ENCODE peak calls at places on chromosomes 16 and 17, in four cellular contexts. S, X, G and Z are unnamed samples.
A peak's percentile ranks its signal among the peaks of the same experiment; 100 is the strongest.

GRCh38 chr17:66849136-66849655 is 14.3 kb downstream of the CACNG5 start:
- DNase-seq in S (no peak), X (no peak), G (no peak), Z (no peak)

GRCh38 chr16:85534536-85535351 is 78.4 kb upstream of the GSE1 start:
- DNase-seq in S (no peak), X (peak; percentile 39), G (no peak), Z (peak; percentile 44)

GRCh38 chr17:2042355-2042929 is 620 bp downstream of the OVCA2 start:
- DNase-seq in S (no peak), X (peak; percentile 64), G (no peak), Z (no peak)

GRCh38 chr16:78745491-78746019 is 646.1 kb downstream of the WWOX start:
- DNase-seq in S (no peak), X (no peak), G (no peak), Z (no peak)

GRCh38 chr16:75320435-75320834 is 69.0 kb upstream of the BCAR1 start:
- DNase-seq in S (no peak), X (no peak), G (no peak), Z (peak; percentile 20)

GRCh38 chr17:7862692-7863437 is 5.1 kb downstream of the CYB5D1 start:
- DNase-seq in S (no peak), X (no peak), G (no peak), Z (peak; percentile 57)

GRCh38 chr16:20236890-20237289 is 90.4 kb downstream of the GP2 start:
- DNase-seq in S (no peak), X (no peak), G (no peak), Z (no peak)

GRCh38 chr17:1639549-1639948 is 6.0 kb downstream of the SCARF1 start:
- DNase-seq in S (peak; percentile 63), X (peak; percentile 81), G (no peak), Z (no peak)

GRCh38 chr16:967546-968295 is 3.1 kb downstream of the LMF1 start:
- DNase-seq in S (no peak), X (peak; percentile 71), G (no peak), Z (no peak)

GRCh38 chr17:81286491-81287145 is 8.5 kb downstream of the SLC38A10 start:
- DNase-seq in S (no peak), X (peak; percentile 75), G (no peak), Z (no peak)

GRCh38 chr16:15765116-15765515 is 91.7 kb downstream of the MYH11 start:
- DNase-seq in S (no peak), X (no peak), G (no peak), Z (no peak)

GRCh38 chr17:61168506-61168905 is 231.1 kb upstream of the TBX2 start:
- DNase-seq in S (peak; percentile 37), X (no peak), G (no peak), Z (no peak)

GRCh38 chr16:4612474-4612931 is 2.2 kb downstream of the UBALD1 start:
- DNase-seq in S (no peak), X (no peak), G (no peak), Z (no peak)

GRCh38 chr17:19263621-19264010 is 26.4 kb downstream of the EPN2 start:
- DNase-seq in S (no peak), X (no peak), G (peak; percentile 54), Z (no peak)

GRCh38 chr17:76537578-76538280 is at the start of gene CYGB:
- DNase-seq in S (no peak), X (peak; percentile 80), G (no peak), Z (no peak)

GRCh38 chr17:68603027-68603426 is 1.9 kb upstream of the FAM20A start:
- DNase-seq in S (no peak), X (no peak), G (peak; percentile 33), Z (no peak)

GRCh38 chr16:13961099-13961811 is 41.3 kb downstream of the ERCC4 start:
- DNase-seq in S (no peak), X (no peak), G (no peak), Z (no peak)

GRCh38 chr17:75406222-75406615 is 741 bp upstream of the GRB2 start:
- DNase-seq in S (no peak), X (no peak), G (no peak), Z (no peak)

GRCh38 chr17:44147812-44148211 is 6.1 kb downstream of the HROB start:
- DNase-seq in S (no peak), X (peak; percentile 37), G (peak; percentile 73), Z (no peak)

DNA sequence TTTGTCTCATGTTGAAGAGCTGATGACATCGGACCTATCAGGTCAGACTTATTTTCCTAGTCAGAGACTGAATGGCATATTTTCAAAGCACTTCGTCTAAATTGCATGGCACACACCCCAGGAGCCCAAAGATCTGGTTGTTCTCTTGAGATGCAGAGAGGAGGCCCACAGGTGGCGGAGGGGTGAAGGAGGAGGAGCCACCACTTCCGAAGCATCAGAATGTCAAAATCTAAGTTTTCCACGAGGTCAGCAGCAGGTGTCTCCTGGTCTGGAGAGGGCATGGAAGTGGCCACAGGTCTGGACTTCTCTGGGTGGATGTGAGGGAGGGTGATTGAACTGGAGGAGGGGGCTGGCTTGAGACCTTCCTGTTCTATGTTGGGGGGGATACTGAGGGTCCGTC is 93.7 kb upstream of the CBX4 start:
- DNase-seq in S (no peak), X (no peak), G (no peak), Z (no peak)
- H3K4me1 ChIP-seq in S (peaks cover 7% of the 10 kb centered on the region), X (peaks cover 8% of the 10 kb centered on the region), G (peaks cover 19% of the 10 kb centered on the region), Z (peaks cover 39% of the 10 kb centered on the region)

DNA sequence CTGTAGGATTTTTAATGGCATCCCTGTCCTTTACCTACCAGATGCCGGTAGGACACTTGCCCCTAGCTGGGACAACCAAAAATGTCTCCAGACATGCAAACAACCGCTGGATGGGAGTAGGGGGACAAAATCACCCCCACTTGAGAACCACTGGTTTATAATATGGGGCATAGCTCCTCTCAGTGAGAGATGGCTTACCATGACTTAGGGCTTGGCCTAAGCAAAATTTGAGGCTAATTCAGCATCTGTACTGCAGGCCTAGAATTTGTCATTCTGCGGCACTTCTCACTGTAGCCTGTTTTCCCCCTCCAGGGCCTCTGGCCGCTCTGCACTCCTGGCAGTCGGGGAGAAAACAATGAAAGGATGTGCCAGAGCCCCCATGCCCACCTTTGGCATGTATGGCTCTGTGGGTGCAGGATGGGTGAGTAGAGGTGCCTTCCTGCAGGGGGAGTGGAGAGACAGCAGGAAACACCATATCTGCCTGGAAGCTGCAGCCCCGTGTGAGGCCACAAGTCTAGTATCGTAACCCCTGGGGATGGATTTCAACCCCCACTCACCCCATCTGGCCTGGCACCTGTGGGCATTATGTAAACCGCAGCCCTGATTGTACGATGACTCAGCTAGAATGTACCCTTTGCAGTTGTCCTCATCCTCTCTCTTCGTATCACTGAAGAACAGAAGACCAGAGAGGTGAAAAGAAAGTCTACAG is 268.1 kb downstream of the SOX9 start:
- DNase-seq in S (peak; percentile 89), X (no peak), G (no peak), Z (no peak)
- TF ChIP-seq CTCF in S (peak; percentile 63), X (no peak), G (no peak), Z (no peak)

DNA sequence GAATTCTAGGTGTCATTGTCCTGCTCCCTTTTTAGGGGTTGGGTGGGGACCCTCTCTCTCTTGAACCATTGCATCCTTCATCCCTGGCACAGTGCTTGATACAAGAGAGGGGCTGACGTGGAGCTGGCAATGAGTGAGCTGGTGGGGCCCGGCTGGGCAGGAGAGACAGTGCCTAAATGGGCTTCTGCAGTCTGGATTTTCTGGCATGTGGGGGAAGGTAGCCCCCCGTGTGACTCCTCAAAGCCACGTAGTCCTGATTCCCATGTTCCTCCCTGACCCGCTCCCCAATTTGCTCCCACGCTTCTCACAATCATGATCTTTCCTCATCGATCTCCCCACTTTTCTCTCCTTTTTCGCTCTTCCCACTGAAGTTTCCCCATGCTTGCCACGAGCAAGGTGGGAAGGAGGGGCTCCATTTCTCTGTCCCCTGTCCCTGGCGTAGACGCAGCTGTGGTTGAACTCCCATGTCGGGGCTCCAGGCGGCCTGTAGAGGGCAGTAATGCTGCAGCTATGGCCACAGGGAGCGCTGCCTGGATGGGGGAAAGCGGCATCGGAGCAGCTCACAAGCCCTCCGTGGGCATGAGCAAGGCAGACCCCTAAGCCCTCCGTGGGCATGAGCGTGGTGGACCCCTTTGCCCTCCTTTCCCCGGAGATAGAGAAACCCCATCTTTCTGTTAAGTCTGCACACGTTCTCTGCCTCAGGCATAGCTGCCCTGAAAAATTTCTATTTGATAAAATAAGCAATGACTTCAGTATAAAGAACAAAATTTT is 47.5 kb downstream of the HAPSTR1 start:
- DNase-seq in S (no peak), X (peak; percentile 91), G (peak; percentile 78), Z (peak; percentile 52)
- H3K4me3 ChIP-seq in S (no peak overlapping the region), X (no peak overlapping the region), G (no peak overlapping the region), Z (no peak overlapping the region)

GRCh38 chr17:74212913-74213791 is at the start of gene TTYH2:
- DNase-seq in S (peak; percentile 70), X (peak; percentile 96), G (peak; percentile 94), Z (peak; percentile 86)
- H3K4me1 ChIP-seq in S (peaks cover 4% of the 10 kb centered on the region), X (peaks cover 21% of the 10 kb centered on the region), G (peaks cover 68% of the 10 kb centered on the region), Z (peaks cover 21% of the 10 kb centered on the region)